ENCODE peak calls at places on chromosomes 5 and 9, in four cellular contexts. O is K562, B is HepG2, P is GM12878. S is an unnamed sample.

GRCh38 chr5:58871648-58872242 is 288.9 kb downstream of the RAB3C start:
- DNase-seq in P (no peak), B (peak; percentile 24), O (peak; percentile 19), S (peak; percentile 28)

GRCh38 chr5:58738336-58738735 is 155.5 kb downstream of the RAB3C start:
- DNase-seq in P (no peak), O (no peak), B (peak; percentile 59), S (no peak)

GRCh38 chr5:72363146-72363802 is 43.1 kb downstream of the PTCD2 start:
- DNase-seq in B (no peak), O (no peak), P (no peak), S (peak; percentile 10)

GRCh38 chr5:10421841-10422691 is 19.6 kb upstream of the ROPN1L start:
- DNase-seq in P (no peak), B (no peak), O (no peak), S (no peak)

GRCh38 chr5:33810491-33811120 is 81.2 kb downstream of the ADAMTS12 start:
- DNase-seq in O (no peak), P (no peak), B (no peak), S (no peak)

GRCh38 chr5:59921816-59922215 is 28.3 kb upstream of the PDE4D start:
- DNase-seq in P (no peak), B (no peak), O (no peak), S (no peak)

GRCh38 chr5:61408476-61409168 is 76.6 kb downstream of the ZSWIM6 start:
- DNase-seq in B (peak; percentile 95), P (peak; percentile 61), O (peak; percentile 95), S (peak; percentile 99)

GRCh38 chr9:134469041-134469875 is 143.0 kb downstream of the RXRA start:
- DNase-seq in P (no peak), B (no peak), O (no peak), S (no peak)

GRCh38 chr5:111472096-111472495 is 40.2 kb downstream of the STARD4 start:
- DNase-seq in B (no peak), O (no peak), P (no peak), S (no peak)

GRCh38 chr5:138824924-138825863 is 49.9 kb downstream of the LRRTM2 start:
- DNase-seq in O (peak; percentile 38), B (peak; percentile 7), P (no peak), S (no peak)

GRCh38 chr5:112127856-112128255 is 291.2 kb downstream of the EPB41L4A start:
- DNase-seq in B (no peak), O (no peak), P (no peak), S (no peak)

GRCh38 chr5:64587370-64587769 is 81.6 kb downstream of the RGS7BP start:
- DNase-seq in O (no peak), P (no peak), B (no peak), S (no peak)

GRCh38 chr5:34499001-34499734 is 157.0 kb upstream of the RAI14 start:
- DNase-seq in O (no peak), P (peak; percentile 81), B (no peak), S (no peak)

GRCh38 chr9:70415041-70415440 is 584 bp upstream of the KLF9 start:
- DNase-seq in B (no peak), O (no peak), P (no peak), S (no peak)

GRCh38 chr5:35202319-35203111 is 27.8 kb downstream of the PRLR start:
- DNase-seq in P (no peak), O (peak; percentile 33), B (peak; percentile 70), S (peak; percentile 36)

GRCh38 chr5:134460551-134460950 is 48.9 kb upstream of the CDKN2AIPNL start:
- DNase-seq in B (no peak), O (peak; percentile 4), P (no peak), S (no peak)

GRCh38 chr5:90408571-90409317 is 812 bp downstream of the CETN3 start:
- DNase-seq in B (peak; percentile 0), P (peak; percentile 4), O (peak; percentile 39), S (no peak)

GRCh38 chr5:121681200-121681855 is 170.4 kb upstream of the FTMT start:
- DNase-seq in B (no peak), P (no peak), O (no peak), S (no peak)

GRCh38 chr9:34514816-34515215 is 8.0 kb downstream of the ENHO start:
- DNase-seq in P (no peak), O (no peak), B (no peak), S (no peak)

GRCh38 chr5:36153727-36154126 is 1.8 kb downstream of the SKP2 start:
- DNase-seq in P (no peak), O (no peak), B (peak; percentile 73), S (no peak)

GRCh38 chr5:107478068-107478641 is 192.6 kb downstream of the EFNA5 start:
- DNase-seq in B (no peak), O (no peak), P (no peak), S (no peak)

GRCh38 chr9:134484479-134484878 is 157.1 kb upstream of the COL5A1 start:
- DNase-seq in O (no peak), P (no peak), B (no peak), S (no peak)

GRCh38 chr9:120702075-120702474 is 12.2 kb downstream of the MEGF9 start:
- DNase-seq in O (no peak), B (peak; percentile 54), P (no peak), S (no peak)

GRCh38 chr5:7321724-7322123 is 74.2 kb upstream of the ADCY2 start:
- DNase-seq in B (no peak), P (no peak), O (no peak), S (no peak)

GRCh38 chr9:136093995-136094881 is 851 bp downstream of the NACC2 start:
- DNase-seq in B (peak; percentile 72), O (peak; percentile 87), P (no peak), S (peak; percentile 32)

GRCh38 chr9:137318976-137319375 is 16.9 kb upstream of the NRARP start:
- DNase-seq in B (no peak), O (peak; percentile 50), P (no peak), S (no peak)

GRCh38 chr5:143207563-143208364 is 195.7 kb downstream of the NR3C1 start:
- DNase-seq in B (no peak), P (peak; percentile 78), O (peak; percentile 51), S (no peak)

GRCh38 chr5:178548751-178549150 is 41.4 kb downstream of the COL23A1 start:
- DNase-seq in B (no peak), O (no peak), P (no peak), S (no peak)

GRCh38 chr9:89425024-89425805 is 72.7 kb downstream of the SEMA4D start:
- DNase-seq in B (no peak), O (no peak), P (no peak), S (no peak)
- H3K4me1 ChIP-seq in B (peaks cover 8% of the 10 kb centered on the region), O (no peaks in the 10 kb centered on the region), P (peaks cover 92% of the 10 kb centered on the region), S (peaks cover 42% of the 10 kb centered on the region)

DNA sequence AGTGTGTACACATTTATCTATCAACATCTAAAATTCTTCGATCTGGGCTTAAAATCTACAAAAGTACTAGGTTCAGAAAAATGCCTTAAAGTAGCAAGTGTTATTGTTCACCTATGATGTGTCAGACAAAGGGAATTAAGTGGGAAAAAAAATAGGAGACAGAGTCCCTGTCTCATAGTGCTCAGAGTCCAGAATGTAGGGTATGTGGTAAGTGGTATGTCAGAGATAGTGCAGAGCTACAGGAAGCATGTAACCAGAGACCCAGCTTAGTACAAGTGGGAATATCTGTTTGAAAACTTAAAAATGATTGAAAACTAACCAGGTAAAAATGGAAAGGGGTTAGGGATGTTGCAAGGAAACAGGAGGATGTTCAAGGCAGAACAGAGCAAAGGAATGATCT is 482.8 kb downstream of the ELAVL2 start:
- DNase-seq in O (no peak), P (no peak), B (peak; percentile 22), S (no peak)
- TF ChIP-seq SIN3A in O (no peak), P (no peak), B (no peak), S (no peak)

GRCh38 chr9:38227061-38227540 is 158.1 kb upstream of the SHB start:
- DNase-seq in B (peak; percentile 17), O (peak; percentile 82), P (peak; percentile 23), S (no peak)

GRCh38 chr9:38228331-38229122 is 159.5 kb upstream of the SHB start:
- DNase-seq in O (no peak), P (no peak), B (no peak), S (no peak)

GRCh38 chr9:38226491-38226951 is 157.5 kb upstream of the SHB start:
- DNase-seq in P (no peak), O (no peak), B (peak; percentile 21), S (no peak)

GRCh38 chr9:38229123-38229829 is 160.2 kb upstream of the SHB start:
- DNase-seq in O (no peak), B (no peak), P (no peak), S (no peak)

DNA sequence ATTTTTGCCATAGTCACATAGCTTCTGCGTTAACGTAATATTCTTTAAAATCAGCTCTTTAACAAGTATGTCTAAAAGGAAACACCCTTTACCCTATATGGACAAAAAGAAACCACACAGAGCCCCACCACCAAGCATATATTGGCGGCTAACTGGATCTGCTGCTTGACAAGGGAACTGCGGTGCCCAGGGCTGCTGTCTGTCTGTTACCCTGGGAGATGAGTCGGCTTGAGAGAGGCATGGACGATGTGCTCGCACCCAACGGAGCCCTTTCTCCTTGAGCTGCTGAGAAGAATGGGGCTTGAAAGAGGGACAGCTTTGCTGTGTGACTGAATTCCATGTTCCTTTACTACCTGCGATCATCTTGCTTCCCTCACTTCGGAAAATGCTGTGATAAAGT is 158.6 kb upstream of the SHB start:
- DNase-seq in P (no peak), B (no peak), O (no peak), S (no peak)
- H2AFZ ChIP-seq in P (no peak overlapping the region), B (no peak overlapping the region), O (no peak overlapping the region), S (no peak overlapping the region)

GRCh38 chr5:170291324-170291847 is 6.2 kb downstream of the LCP2 start:
- DNase-seq in P (no peak), O (no peak), B (no peak), S (no peak)

GRCh38 chr5:170292509-170292908 is 5.1 kb downstream of the LCP2 start:
- DNase-seq in P (no peak), O (no peak), B (no peak), S (no peak)

GRCh38 chr5:170286532-170286931 is 11.0 kb downstream of the LCP2 start:
- DNase-seq in B (no peak), P (no peak), O (no peak), S (no peak)

GRCh38 chr5:170287532-170287931 is 10.0 kb downstream of the LCP2 start:
- DNase-seq in P (no peak), B (no peak), O (no peak), S (no peak)

GRCh38 chr5:170289749-170290148 is 7.8 kb downstream of the LCP2 start:
- DNase-seq in B (no peak), O (no peak), P (no peak), S (no peak)
- H3K4me1 ChIP-seq in B (no peaks in the 10 kb centered on the region), O (peaks cover 10% of the 10 kb centered on the region), P (peaks cover 10% of the 10 kb centered on the region), S (no peaks in the 10 kb centered on the region)

GRCh38 chr9:119500072-119500771 is 131.0 kb upstream of the BRINP1 start:
- DNase-seq in B (no peak), O (no peak), P (no peak), S (no peak)
- TF ChIP-seq SIN3A in B (no peak), O (no peak), P (no peak), S (no peak)

DNA sequence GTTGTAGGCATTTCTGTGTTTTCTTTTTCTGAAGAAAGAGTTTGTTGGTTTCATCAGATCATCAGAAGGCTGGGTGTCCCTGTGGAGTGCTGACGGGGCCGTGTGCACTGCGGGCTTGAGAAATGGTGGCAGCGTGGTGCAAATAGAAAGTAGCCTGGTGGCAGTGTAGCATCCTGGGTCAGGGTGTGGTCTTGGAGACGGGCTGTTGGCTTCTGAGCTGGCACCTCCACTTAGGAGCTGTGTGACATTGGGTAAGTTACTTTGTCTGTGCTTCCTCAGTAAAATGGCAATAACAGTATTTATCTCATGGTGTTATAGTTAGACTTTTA is 10.0 kb upstream of the NDST1 start:
- DNase-seq in O (no peak), P (no peak), B (no peak), S (no peak)
- H2AFZ ChIP-seq in O (no peak overlapping the region), P (no peak overlapping the region), B (no peak overlapping the region), S (no peak overlapping the region)

GRCh38 chr9:115423646-115424045 is 305.7 kb upstream of the TNC start:
- DNase-seq in P (no peak), O (no peak), B (no peak), S (no peak)
- H3K4me1 ChIP-seq in P (no peaks in the 10 kb centered on the region), O (no peaks in the 10 kb centered on the region), B (no peaks in the 10 kb centered on the region), S (no peaks in the 10 kb centered on the region)

GRCh38 chr9:117103711-117104110 is 311.1 kb downstream of the ASTN2 start:
- DNase-seq in P (peak; percentile 8), O (no peak), B (no peak), S (no peak)
- TF ChIP-seq SIN3A in P (no peak), O (no peak), B (no peak), S (no peak)

S was measured in HCT116.